ENCODE peak calls at places on chromosomes 4 and X, in four cellular contexts. One of them, this sample, is unnamed.

GRCh38 chrX:140292961-140293360 is 211.9 kb downstream of the SOX3 start:
- DNase-seq in CD8-positive, alpha-beta memory T cell: no peak
- DNase-seq in ascending aorta: no peak
- DNase-seq in SJCRH30: peak
- DNase-seq in this sample: no peak

GRCh38 chr4:60313616-60314015 is 886.5 kb upstream of the ADGRL3 start:
- DNase-seq in SJCRH30: no peak
- DNase-seq in CD8-positive, alpha-beta memory T cell: no peak
- DNase-seq in ascending aorta: no peak
- DNase-seq in this sample: no peak

GRCh38 chr4:109947457-109947856 is 34.8 kb downstream of the EGF start:
- DNase-seq in ascending aorta: no peak
- DNase-seq in CD8-positive, alpha-beta memory T cell: no peak
- DNase-seq in SJCRH30: no peak
- DNase-seq in this sample: no peak

GRCh38 chr4:184100297-184100885 is 117.3 kb downstream of the ENPP6 start:
- DNase-seq in ascending aorta: no peak
- DNase-seq in CD8-positive, alpha-beta memory T cell: no peak
- DNase-seq in SJCRH30: peak
- DNase-seq in this sample: no peak

GRCh38 chr4:60223098-60223497 is 977.0 kb upstream of the ADGRL3 start:
- DNase-seq in ascending aorta: no peak
- DNase-seq in SJCRH30: no peak
- DNase-seq in CD8-positive, alpha-beta memory T cell: no peak
- DNase-seq in this sample: no peak

GRCh38 chr4:40992472-40993298 is 221.7 kb downstream of the APBB2 start:
- DNase-seq in CD8-positive, alpha-beta memory T cell: no peak
- DNase-seq in ascending aorta: no peak
- DNase-seq in SJCRH30: peak
- DNase-seq in this sample: no peak

GRCh38 chrX:1673337-1673736 is 58.5 kb downstream of the ASMT start:
- DNase-seq in CD8-positive, alpha-beta memory T cell: peak
- DNase-seq in SJCRH30: peak
- DNase-seq in ascending aorta: no peak
- DNase-seq in this sample: peak

GRCh38 chr4:184548651-184549341 is 74.4 kb upstream of the IRF2 start:
- DNase-seq in ascending aorta: no peak
- DNase-seq in SJCRH30: no peak
- DNase-seq in CD8-positive, alpha-beta memory T cell: no peak
- DNase-seq in this sample: no peak

GRCh38 chr4:155973639-155974475 is 20.2 kb upstream of the CTSO start:
- DNase-seq in CD8-positive, alpha-beta memory T cell: no peak
- DNase-seq in ascending aorta: no peak
- DNase-seq in SJCRH30: peak
- DNase-seq in this sample: no peak

GRCh38 chrX:85905851-85906250 is 141.5 kb downstream of the CHM start:
- DNase-seq in CD8-positive, alpha-beta memory T cell: no peak
- DNase-seq in SJCRH30: no peak
- DNase-seq in ascending aorta: no peak
- DNase-seq in this sample: no peak

GRCh38 chr4:17111959-17112659 is 213.7 kb upstream of the LDB2 start:
- DNase-seq in CD8-positive, alpha-beta memory T cell: no peak
- DNase-seq in ascending aorta: no peak
- DNase-seq in SJCRH30: peak
- DNase-seq in this sample: no peak

GRCh38 chrX:14936561-14936960 is 63.3 kb downstream of the MOSPD2 start:
- DNase-seq in CD8-positive, alpha-beta memory T cell: no peak
- DNase-seq in SJCRH30: peak
- DNase-seq in ascending aorta: no peak
- DNase-seq in this sample: no peak

GRCh38 chr4:158161561-158162354 is 11.1 kb downstream of the GASK1B start:
- DNase-seq in ascending aorta: peak
- DNase-seq in CD8-positive, alpha-beta memory T cell: no peak
- DNase-seq in SJCRH30: peak
- DNase-seq in this sample: no peak

GRCh38 chrX:129724767-129725166 is 14.0 kb upstream of the XPNPEP2 start:
- DNase-seq in CD8-positive, alpha-beta memory T cell: no peak
- DNase-seq in ascending aorta: peak
- DNase-seq in SJCRH30: no peak
- DNase-seq in this sample: no peak

GRCh38 chr4:85028910-85029309 is 62.4 kb upstream of the WDFY3 start:
- DNase-seq in SJCRH30: peak
- DNase-seq in ascending aorta: no peak
- DNase-seq in CD8-positive, alpha-beta memory T cell: no peak
- DNase-seq in this sample: no peak

GRCh38 chr4:828641-829271 is 2.8 kb upstream of the CPLX1 start:
- DNase-seq in ascending aorta: peak
- DNase-seq in CD8-positive, alpha-beta memory T cell: no peak
- DNase-seq in SJCRH30: no peak
- DNase-seq in this sample: no peak

GRCh38 chr4:159520074-159520473 is 417.2 kb downstream of the RAPGEF2 start:
- DNase-seq in ascending aorta: no peak
- DNase-seq in SJCRH30: no peak
- DNase-seq in CD8-positive, alpha-beta memory T cell: no peak
- DNase-seq in this sample: no peak

GRCh38 chr4:1043658-1044468 is 32.4 kb downstream of the FGFRL1 start:
- DNase-seq in SJCRH30: peak
- DNase-seq in ascending aorta: peak
- DNase-seq in CD8-positive, alpha-beta memory T cell: no peak
- DNase-seq in this sample: no peak

GRCh38 chr4:101528526-101528925 is 181.2 kb upstream of the PPP3CA start:
- DNase-seq in CD8-positive, alpha-beta memory T cell: no peak
- DNase-seq in ascending aorta: no peak
- DNase-seq in SJCRH30: no peak
- DNase-seq in this sample: no peak

GRCh38 chr4:19729873-19730735 is 521.6 kb upstream of the SLIT2 start:
- DNase-seq in CD8-positive, alpha-beta memory T cell: no peak
- DNase-seq in ascending aorta: no peak
- DNase-seq in SJCRH30: peak
- DNase-seq in this sample: peak

GRCh38 chr4:184274288-184274951 is 56.7 kb upstream of the ENPP6 start:
- DNase-seq in SJCRH30: no peak
- DNase-seq in CD8-positive, alpha-beta memory T cell: no peak
- DNase-seq in ascending aorta: no peak
- DNase-seq in this sample: no peak

GRCh38 chr4:77084019-77084604 is 8.3 kb upstream of the CCNI start:
- DNase-seq in ascending aorta: no peak
- DNase-seq in SJCRH30: peak
- DNase-seq in CD8-positive, alpha-beta memory T cell: no peak
- DNase-seq in this sample: no peak

GRCh38 chr4:688695-689497 is at the start of gene SLC49A3:
- DNase-seq in CD8-positive, alpha-beta memory T cell: no peak
- DNase-seq in ascending aorta: no peak
- DNase-seq in SJCRH30: no peak
- DNase-seq in this sample: no peak

GRCh38 chrX:47384502-47384901 is 14.1 kb downstream of the ZNF157 start:
- DNase-seq in CD8-positive, alpha-beta memory T cell: peak
- DNase-seq in SJCRH30: peak
- DNase-seq in ascending aorta: peak
- DNase-seq in this sample: peak

GRCh38 chr4:94232519-94232918 is 24.9 kb downstream of the SMARCAD1 start:
- DNase-seq in SJCRH30: no peak
- DNase-seq in ascending aorta: no peak
- DNase-seq in CD8-positive, alpha-beta memory T cell: no peak
- DNase-seq in this sample: no peak

GRCh38 chrX:11244641-11245040 is 48.6 kb upstream of the AMELX start:
- DNase-seq in SJCRH30: no peak
- DNase-seq in CD8-positive, alpha-beta memory T cell: no peak
- DNase-seq in ascending aorta: no peak
- DNase-seq in this sample: no peak

GRCh38 chr4:128823025-128823661 is 13.6 kb downstream of the JADE1 start:
- DNase-seq in CD8-positive, alpha-beta memory T cell: no peak
- DNase-seq in ascending aorta: no peak
- DNase-seq in SJCRH30: no peak
- DNase-seq in this sample: no peak

DNA sequence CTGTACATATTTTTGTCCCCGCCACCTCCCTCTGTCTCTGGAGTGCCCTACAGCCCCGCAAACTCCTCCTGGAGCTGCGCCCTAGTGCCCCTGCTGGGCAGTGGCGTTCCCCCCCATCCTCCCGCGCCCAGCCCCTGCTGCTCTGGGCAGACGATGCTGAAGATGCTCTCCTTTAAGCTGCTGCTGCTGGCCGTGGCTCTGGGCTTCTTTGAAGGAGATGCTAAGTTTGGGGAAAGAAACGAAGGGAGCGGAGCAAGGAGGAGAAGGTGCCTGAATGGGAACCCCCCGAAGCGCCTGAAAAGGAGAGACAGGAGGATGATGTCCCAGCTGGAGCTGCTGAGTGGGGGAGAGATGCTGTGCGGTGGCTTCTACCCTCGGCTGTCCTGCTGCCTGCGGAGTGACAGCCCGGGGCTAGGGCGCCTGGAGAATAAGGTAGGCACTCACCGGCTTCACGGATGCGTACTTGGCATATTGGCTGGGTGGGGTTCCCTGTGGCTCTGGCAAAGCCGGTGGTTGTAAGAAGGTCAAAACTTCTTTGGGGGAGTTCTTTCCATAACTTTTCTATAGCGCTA is 653 bp downstream of the HHIP start:
- DNase-seq in CD8-positive, alpha-beta memory T cell: no peak
- DNase-seq in SJCRH30: peak
- DNase-seq in ascending aorta: no peak
- DNase-seq in this sample: no peak
- H3K4me3 ChIP-seq in CD8-positive, alpha-beta memory T cell: no peak
- H3K4me3 ChIP-seq in SJCRH30: peak
- H3K4me3 ChIP-seq in ascending aorta: peak
- H3K4me3 ChIP-seq in this sample: no peak

DNA sequence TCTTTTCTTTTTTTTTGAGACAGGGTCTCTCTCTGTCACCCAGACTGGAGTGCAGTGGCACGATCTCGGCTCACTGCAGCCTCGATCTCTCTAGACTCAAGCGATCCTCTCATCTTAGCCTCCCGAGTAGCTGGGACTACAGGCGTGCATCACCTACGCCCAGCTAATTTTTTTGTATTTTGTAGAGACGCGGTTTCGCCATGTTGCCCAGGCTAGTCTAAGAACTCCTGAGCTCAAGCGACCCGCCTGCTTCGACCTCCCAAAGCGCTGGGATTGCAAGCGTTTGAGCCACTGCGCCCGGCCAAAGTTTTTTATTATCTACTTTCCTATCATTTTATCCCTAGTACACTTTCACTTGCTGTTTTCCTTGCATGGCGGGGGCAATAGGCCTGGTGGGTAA is 1.4 kb downstream of the UBA6 start:
- DNase-seq in ascending aorta: no peak
- DNase-seq in CD8-positive, alpha-beta memory T cell: no peak
- DNase-seq in SJCRH30: no peak
- DNase-seq in this sample: no peak
- H3K4me3 ChIP-seq in ascending aorta: peak
- H3K4me3 ChIP-seq in CD8-positive, alpha-beta memory T cell: peak
- H3K4me3 ChIP-seq in SJCRH30: peak
- H3K4me3 ChIP-seq in this sample: peak

GRCh38 chr4:48343035-48343434 is 1.7 kb downstream of the SLAIN2 start:
- DNase-seq in CD8-positive, alpha-beta memory T cell: no peak
- DNase-seq in ascending aorta: no peak
- DNase-seq in SJCRH30: peak
- DNase-seq in this sample: no peak
- H3K4me3 ChIP-seq in CD8-positive, alpha-beta memory T cell: peak
- H3K4me3 ChIP-seq in ascending aorta: peak
- H3K4me3 ChIP-seq in SJCRH30: peak
- H3K4me3 ChIP-seq in this sample: peak

DNA sequence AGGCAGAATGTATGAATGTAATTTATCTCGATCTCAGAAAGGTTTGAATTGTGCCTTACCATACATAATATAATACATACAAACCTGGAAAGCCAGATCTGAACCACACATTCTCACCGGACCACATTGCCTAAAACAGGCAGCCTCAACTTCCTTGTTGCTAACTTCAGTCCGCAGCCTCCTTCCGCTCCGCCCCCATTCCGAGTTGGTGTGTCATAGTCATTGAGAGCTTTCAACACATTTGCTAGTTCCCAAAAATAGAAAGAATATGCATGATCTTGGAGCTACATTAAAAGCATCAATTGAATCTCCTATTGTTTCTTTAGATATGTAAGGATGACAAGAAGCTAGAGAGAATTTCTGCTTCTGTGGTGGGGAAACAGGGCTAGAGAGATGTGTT is 127.2 kb downstream of the ARHGEF9 start:
- DNase-seq in SJCRH30: no peak
- DNase-seq in CD8-positive, alpha-beta memory T cell: no peak
- DNase-seq in ascending aorta: peak
- DNase-seq in this sample: no peak
- H3K4me3 ChIP-seq in SJCRH30: no peak
- H3K4me3 ChIP-seq in CD8-positive, alpha-beta memory T cell: no peak
- H3K4me3 ChIP-seq in ascending aorta: no peak
- H3K4me3 ChIP-seq in this sample: no peak

GRCh38 chrX:103791233-103791632 is 14.6 kb downstream of the PLP1 start:
- DNase-seq in ascending aorta: no peak
- DNase-seq in CD8-positive, alpha-beta memory T cell: no peak
- DNase-seq in SJCRH30: no peak
- DNase-seq in this sample: no peak

GRCh38 chrX:103791826-103792458 is 15.3 kb downstream of the PLP1 start:
- DNase-seq in ascending aorta: no peak
- DNase-seq in CD8-positive, alpha-beta memory T cell: no peak
- DNase-seq in SJCRH30: no peak
- DNase-seq in this sample: no peak

GRCh38 chrX:103793541-103793932 is 16.9 kb downstream of the PLP1 start:
- DNase-seq in ascending aorta: no peak
- DNase-seq in CD8-positive, alpha-beta memory T cell: no peak
- DNase-seq in SJCRH30: no peak
- DNase-seq in this sample: no peak

GRCh38 chrX:103792916-103793540 is 16.4 kb downstream of the PLP1 start:
- DNase-seq in SJCRH30: no peak
- DNase-seq in ascending aorta: no peak
- DNase-seq in CD8-positive, alpha-beta memory T cell: no peak
- DNase-seq in this sample: no peak

GRCh38 chrX:103789004-103789403 is 12.4 kb downstream of the PLP1 start:
- DNase-seq in ascending aorta: no peak
- DNase-seq in CD8-positive, alpha-beta memory T cell: no peak
- DNase-seq in SJCRH30: no peak
- DNase-seq in this sample: no peak
- H3K4me3 ChIP-seq in ascending aorta: no peak
- H3K4me3 ChIP-seq in CD8-positive, alpha-beta memory T cell: no peak
- H3K4me3 ChIP-seq in SJCRH30: no peak
- H3K4me3 ChIP-seq in this sample: no peak

GRCh38 chrX:48831136-48831908 is 4.1 kb downstream of the PCSK1N start:
- DNase-seq in ascending aorta: no peak
- DNase-seq in SJCRH30: no peak
- DNase-seq in CD8-positive, alpha-beta memory T cell: no peak
- DNase-seq in this sample: no peak

GRCh38 chrX:48833531-48834138 is 1.8 kb downstream of the PCSK1N start:
- DNase-seq in CD8-positive, alpha-beta memory T cell: no peak
- DNase-seq in SJCRH30: no peak
- DNase-seq in ascending aorta: no peak
- DNase-seq in this sample: no peak

GRCh38 chrX:48829016-48829735 is 2.9 kb downstream of the ERAS start:
- DNase-seq in CD8-positive, alpha-beta memory T cell: no peak
- DNase-seq in SJCRH30: no peak
- DNase-seq in ascending aorta: no peak
- DNase-seq in this sample: no peak

GRCh38 chrX:48834383-48834709 is 1.1 kb downstream of the PCSK1N start:
- DNase-seq in CD8-positive, alpha-beta memory T cell: no peak
- DNase-seq in SJCRH30: no peak
- DNase-seq in ascending aorta: peak
- DNase-seq in this sample: no peak

GRCh38 chrX:48831909-48832291 is 3.5 kb downstream of the PCSK1N start:
- DNase-seq in CD8-positive, alpha-beta memory T cell: no peak
- DNase-seq in SJCRH30: no peak
- DNase-seq in ascending aorta: no peak
- DNase-seq in this sample: no peak
- H3K4me3 ChIP-seq in CD8-positive, alpha-beta memory T cell: no peak
- H3K4me3 ChIP-seq in SJCRH30: no peak
- H3K4me3 ChIP-seq in ascending aorta: no peak
- H3K4me3 ChIP-seq in this sample: no peak